ENCODE peak calls at places on chromosomes 2 and 18, in four cellular contexts. One of them, this sample, is unnamed.

GRCh38 chr2:174833737-174834136 is 69.5 kb upstream of the CHRNA1 start:
- DNase-seq in HEK293T: no peak
- DNase-seq in nephron progenitor cell: no peak
- DNase-seq in posterior cingulate gyrus: no peak
- DNase-seq in this sample: no peak

GRCh38 chr2:50529600-50530218 is 502.2 kb downstream of the NRXN1 start:
- DNase-seq in nephron progenitor cell: no peak
- DNase-seq in HEK293T: peak
- DNase-seq in posterior cingulate gyrus: no peak
- DNase-seq in this sample: peak

GRCh38 chr18:48179005-48179404 is 230.2 kb downstream of the ZBTB7C start:
- DNase-seq in nephron progenitor cell: no peak
- DNase-seq in HEK293T: no peak
- DNase-seq in posterior cingulate gyrus: no peak
- DNase-seq in this sample: no peak

GRCh38 chr2:240229603-240230423 is 89.4 kb upstream of the OTOS start:
- DNase-seq in nephron progenitor cell: no peak
- DNase-seq in posterior cingulate gyrus: no peak
- DNase-seq in HEK293T: no peak
- DNase-seq in this sample: no peak

GRCh38 chr18:43277164-43277600 is at the start of gene SYT4:
- DNase-seq in nephron progenitor cell: peak
- DNase-seq in posterior cingulate gyrus: peak
- DNase-seq in HEK293T: peak
- DNase-seq in this sample: peak

GRCh38 chr2:15982285-15982967 is 42.1 kb downstream of the MYCN start:
- DNase-seq in nephron progenitor cell: no peak
- DNase-seq in HEK293T: no peak
- DNase-seq in posterior cingulate gyrus: no peak
- DNase-seq in this sample: peak

GRCh38 chr2:86065512-86065911 is 40.2 kb downstream of the POLR1A start:
- DNase-seq in posterior cingulate gyrus: no peak
- DNase-seq in nephron progenitor cell: no peak
- DNase-seq in HEK293T: no peak
- DNase-seq in this sample: no peak

GRCh38 chr2:163213699-163214098 is 375.1 kb upstream of the KCNH7 start:
- DNase-seq in posterior cingulate gyrus: no peak
- DNase-seq in HEK293T: no peak
- DNase-seq in nephron progenitor cell: no peak
- DNase-seq in this sample: no peak

GRCh38 chr18:79935925-79936324 is 15.5 kb downstream of the SLC66A2 start:
- DNase-seq in posterior cingulate gyrus: peak
- DNase-seq in nephron progenitor cell: no peak
- DNase-seq in HEK293T: no peak
- DNase-seq in this sample: no peak

GRCh38 chr2:21372654-21373053 is 248.9 kb downstream of the TDRD15 start:
- DNase-seq in posterior cingulate gyrus: no peak
- DNase-seq in nephron progenitor cell: no peak
- DNase-seq in HEK293T: peak
- DNase-seq in this sample: peak

GRCh38 chr18:13337369-13337768 is 118.8 kb downstream of the LDLRAD4 start:
- DNase-seq in HEK293T: no peak
- DNase-seq in posterior cingulate gyrus: no peak
- DNase-seq in nephron progenitor cell: no peak
- DNase-seq in this sample: no peak

GRCh38 chr2:239517686-239518085 is 116.9 kb upstream of the HDAC4 start:
- DNase-seq in HEK293T: no peak
- DNase-seq in posterior cingulate gyrus: no peak
- DNase-seq in nephron progenitor cell: no peak
- DNase-seq in this sample: no peak

GRCh38 chr18:44586782-44587524 is 93.7 kb upstream of the SETBP1 start:
- DNase-seq in HEK293T: no peak
- DNase-seq in nephron progenitor cell: no peak
- DNase-seq in posterior cingulate gyrus: no peak
- DNase-seq in this sample: no peak

GRCh38 chr2:203688798-203689197 is 17.6 kb upstream of the CD28 start:
- DNase-seq in HEK293T: no peak
- DNase-seq in nephron progenitor cell: peak
- DNase-seq in posterior cingulate gyrus: no peak
- DNase-seq in this sample: no peak

GRCh38 chr2:46460991-46461715 is 18.2 kb upstream of the TMEM247 start:
- DNase-seq in posterior cingulate gyrus: peak
- DNase-seq in HEK293T: peak
- DNase-seq in nephron progenitor cell: peak
- DNase-seq in this sample: peak

This sample was measured in Kasumi-1.